ENCODE peak calls at places on chromosomes 6 and 20, in seven cellular contexts. V, P, Z, W, Q, Y and A are unnamed samples.

GRCh38 chr6:125356888-125357287 is 55.1 kb upstream of the HDDC2 start:
- DNase-seq in V (no peak), P (no peak), Z (no peak), W (no peak), Q (no peak), Y (no peak), A (no peak)

GRCh38 chr6:52538252-52538905 is 38.5 kb downstream of the TRAM2 start:
- DNase-seq in V (no peak), P (no peak), Z (no peak), W (no peak), Q (no peak), Y (no peak), A (no peak)

GRCh38 chr6:88725111-88725711 is 238.2 kb downstream of the RNGTT start:
- DNase-seq in V (no peak), P (no peak), Z (no peak), W (no peak), Q (no peak), Y (no peak), A (no peak)

GRCh38 chr20:59068534-59068933 is 25.9 kb upstream of the PRELID3B start:
- DNase-seq in V (no peak), P (no peak), Z (no peak), W (no peak), Q (no peak), Y (no peak), A (no peak)

GRCh38 chr6:52389264-52389625 is 27.3 kb downstream of the PAQR8 start:
- DNase-seq in V (no peak), P (no peak), Z (no peak), W (no peak), Q (no peak), Y (no peak), A (no peak)

GRCh38 chr20:32855387-32855786 is 3.3 kb upstream of the EFCAB8 start:
- DNase-seq in V (no peak), P (no peak), Z (no peak), W (no peak), Q (no peak), Y (no peak), A (no peak)

GRCh38 chr6:169097336-169098052 is 156.2 kb downstream of the THBS2 start:
- DNase-seq in V (no peak), P (peak), Z (no peak), W (no peak), Q (peak), Y (no peak), A (no peak)

GRCh38 chr20:37344506-37345338 is 1.2 kb upstream of the SRC start:
- DNase-seq in V (no peak), P (no peak), Z (peak), W (no peak), Q (no peak), Y (no peak), A (no peak)

GRCh38 chr20:14984768-14985622 is 647.6 kb upstream of the FLRT3 start:
- DNase-seq in V (no peak), P (peak), Z (no peak), W (no peak), Q (no peak), Y (no peak), A (no peak)

GRCh38 chr6:126657556-126658129 is 317.7 kb downstream of the CENPW start:
- DNase-seq in V (no peak), P (peak), Z (no peak), W (no peak), Q (no peak), Y (no peak), A (no peak)

GRCh38 chr6:111873178-111874029 is at the start of gene FYN:
- DNase-seq in V (peak), P (peak), Z (peak), W (peak), Q (peak), Y (peak), A (peak)

GRCh38 chr6:111874030-111874425 is 776 bp upstream of the FYN start:
- DNase-seq in V (no peak), P (no peak), Z (no peak), W (peak), Q (peak), Y (peak), A (no peak)

GRCh38 chr6:111871725-111872520 is 1.3 kb downstream of the FYN start:
- DNase-seq in V (peak), P (peak), Z (peak), W (no peak), Q (no peak), Y (peak), A (no peak)

GRCh38 chr6:111871207-111871606 is 2.0 kb downstream of the FYN start:
- DNase-seq in V (no peak), P (no peak), Z (no peak), W (no peak), Q (no peak), Y (peak), A (no peak)

GRCh38 chr6:111872521-111873177 is 603 bp downstream of the FYN start:
- DNase-seq in V (peak), P (peak), Z (peak), W (peak), Q (peak), Y (peak), A (peak)
- TF ChIP-seq CTCF in V (no peak), P (no peak), Z (no peak), W (no peak), Q (peak), Y (no peak), A (no peak)

DNA sequence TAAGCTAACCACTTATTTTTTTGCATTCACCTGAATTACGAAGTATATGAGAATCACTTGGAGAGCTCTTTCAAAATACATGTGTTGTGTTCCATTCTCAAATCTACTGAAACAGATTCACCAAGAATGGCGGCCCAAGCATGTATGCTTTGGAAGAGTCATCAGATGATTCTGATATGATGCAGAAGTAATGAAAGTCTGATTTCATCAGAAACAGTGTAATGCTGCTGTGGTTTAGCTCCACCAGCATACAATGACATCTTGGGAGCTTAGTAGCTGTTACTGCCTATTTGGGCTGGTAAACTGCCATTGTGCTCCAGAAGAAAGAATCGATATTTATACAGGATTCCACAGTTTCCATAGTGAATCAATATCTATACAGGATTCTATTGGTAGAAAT is 52.9 kb downstream of the UBR2 start:
- DNase-seq in V (no peak), P (peak), Z (no peak), W (no peak), Q (no peak), Y (no peak), A (no peak)
- TF ChIP-seq CTCF in V (no peak), P (no peak), Z (no peak), W (no peak), Q (no peak), Y (no peak), A (no peak)

DNA sequence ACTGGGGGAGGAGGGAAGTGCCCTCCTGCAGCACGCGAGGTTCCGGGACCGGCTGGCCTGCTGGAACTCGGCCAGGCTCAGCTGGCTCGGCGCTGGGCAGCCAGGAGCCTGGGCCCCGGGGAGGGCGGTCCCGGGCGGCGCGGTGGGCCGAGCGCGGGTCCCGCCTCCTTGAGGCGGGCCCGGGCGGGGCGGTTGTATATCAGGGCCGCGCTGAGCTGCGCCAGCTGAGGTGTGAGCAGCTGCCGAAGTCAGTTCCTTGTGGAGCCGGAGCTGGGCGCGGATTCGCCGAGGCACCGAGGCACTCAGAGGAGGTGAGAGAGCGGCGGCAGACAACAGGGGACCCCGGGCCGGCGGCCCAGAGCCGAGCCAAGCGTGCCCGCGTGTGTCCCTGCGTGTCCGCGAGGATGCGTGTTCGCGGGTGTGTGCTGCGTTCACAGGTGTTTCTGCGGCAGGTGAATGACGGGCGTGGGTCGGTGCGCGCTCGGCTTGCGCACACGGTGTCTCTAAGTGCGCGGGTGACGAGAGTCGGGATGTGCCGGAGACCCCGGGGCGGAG is at the start of gene CDKN1A:
- DNase-seq in V (peak), P (peak), Z (peak), W (peak), Q (peak), Y (peak), A (peak)
- TF ChIP-seq CTCF in V (no peak), P (no peak), Z (no peak), W (no peak), Q (peak), Y (no peak), A (no peak)

DNA sequence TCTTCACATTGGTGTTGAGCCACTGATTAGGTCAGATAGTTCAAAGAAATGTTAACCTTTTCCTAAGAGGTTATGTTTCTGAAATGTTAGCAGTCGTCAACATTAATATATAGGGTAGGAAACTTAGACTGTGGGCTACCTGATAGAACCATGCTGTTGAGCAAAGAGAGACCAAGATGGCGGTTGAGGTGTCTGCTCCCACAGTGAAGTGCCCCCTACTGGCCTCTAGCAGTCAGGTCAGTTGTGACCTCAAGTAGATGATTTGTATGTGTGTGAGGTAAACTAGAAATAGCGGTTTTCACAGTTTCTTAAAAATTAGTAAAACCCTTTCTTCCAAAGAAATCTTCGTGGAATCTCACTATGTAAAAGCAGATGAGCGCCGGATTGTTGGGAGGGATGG is 40.3 kb downstream of the MTHFD1L start:
- DNase-seq in V (no peak), P (no peak), Z (no peak), W (no peak), Q (no peak), Y (no peak), A (no peak)
- TF ChIP-seq CTCF in V (no peak), P (peak), Z (no peak), W (no peak), Q (no peak), Y (no peak), A (no peak)

GRCh38 chr20:955656-956055 is 39.5 kb upstream of the ANGPT4 start:
- DNase-seq in V (no peak), P (no peak), Z (no peak), W (no peak), Q (no peak), Y (no peak), A (no peak)

GRCh38 chr20:952196-952795 is 36.2 kb upstream of the ANGPT4 start:
- DNase-seq in V (no peak), P (no peak), Z (no peak), W (no peak), Q (no peak), Y (no peak), A (no peak)

GRCh38 chr20:955111-955510 is 39.0 kb upstream of the ANGPT4 start:
- DNase-seq in V (no peak), P (no peak), Z (peak), W (no peak), Q (no peak), Y (no peak), A (no peak)

GRCh38 chr20:951384-952169 is 35.4 kb upstream of the ANGPT4 start:
- DNase-seq in V (no peak), P (no peak), Z (no peak), W (no peak), Q (no peak), Y (no peak), A (no peak)

DNA sequence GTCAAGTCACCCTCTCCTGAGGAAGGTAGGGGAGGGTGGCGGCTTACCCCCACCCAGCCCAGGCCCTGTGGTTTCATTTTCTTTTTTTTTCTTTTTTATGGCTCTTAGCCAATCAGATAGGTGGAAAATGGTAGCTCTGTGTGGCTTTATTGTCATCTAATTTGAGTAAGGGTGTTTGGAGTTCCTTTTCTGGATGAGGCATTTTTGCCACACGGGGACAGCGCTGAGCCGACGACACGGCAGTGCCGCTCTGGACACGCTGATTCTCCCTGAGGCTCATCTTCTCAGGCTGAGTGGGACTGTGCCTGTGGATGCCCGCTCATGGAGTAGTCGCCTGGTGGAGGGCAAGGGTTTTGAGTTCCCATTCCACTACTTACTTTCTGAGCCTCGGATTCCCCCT is 37.6 kb upstream of the ANGPT4 start:
- DNase-seq in V (no peak), P (peak), Z (peak), W (no peak), Q (no peak), Y (no peak), A (no peak)
- TF ChIP-seq CTCF in V (peak), P (no peak), Z (no peak), W (no peak), Q (no peak), Y (peak), A (no peak)

GRCh38 chr6:151690303-151690702 is 117.2 kb upstream of the ESR1 start:
- DNase-seq in V (no peak), P (no peak), Z (no peak), W (no peak), Q (peak), Y (no peak), A (no peak)
- TF ChIP-seq CTCF in V (no peak), P (no peak), Z (no peak), W (peak), Q (no peak), Y (no peak), A (no peak)

GRCh38 chr6:63574554-63574900 is 2.2 kb downstream of the LOC128125822 start:
- DNase-seq in V (no peak), P (no peak), Z (no peak), W (no peak), Q (no peak), Y (no peak), A (no peak)
- TF ChIP-seq CTCF in V (no peak), P (no peak), Z (no peak), W (peak), Q (no peak), Y (no peak), A (no peak)

GRCh38 chr6:130870179-130870881 is 43.1 kb downstream of the SMLR1 start:
- DNase-seq in V (no peak), P (no peak), Z (no peak), W (no peak), Q (no peak), Y (no peak), A (no peak)
- TF ChIP-seq CTCF in V (no peak), P (no peak), Z (no peak), W (no peak), Q (no peak), Y (no peak), A (no peak)

DNA sequence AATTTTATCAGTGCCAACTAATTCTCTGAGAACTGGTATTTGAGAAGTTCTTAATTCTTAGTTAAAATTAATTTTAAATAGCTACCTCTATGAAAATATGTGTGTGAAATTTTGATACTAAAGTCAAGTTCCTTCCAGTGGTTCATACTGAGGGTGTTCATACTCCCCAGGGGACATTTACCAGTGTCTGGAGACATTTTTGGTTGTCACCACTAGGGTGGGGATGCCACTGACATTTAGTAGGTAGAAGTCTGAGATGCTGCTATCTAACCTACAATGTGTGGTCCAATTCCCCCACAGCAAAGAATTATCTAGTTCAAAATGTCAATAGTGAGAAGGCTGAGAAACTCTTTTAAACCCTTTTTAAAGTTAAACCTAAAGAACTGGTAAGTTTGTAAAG is 463.8 kb downstream of the ADGRB3 start:
- DNase-seq in V (no peak), P (no peak), Z (no peak), W (no peak), Q (no peak), Y (no peak), A (no peak)
- TF ChIP-seq CTCF in V (no peak), P (no peak), Z (no peak), W (no peak), Q (no peak), Y (no peak), A (no peak)

GRCh38 chr6:147774856-147775255 is 266.4 kb downstream of the SAMD5 start:
- DNase-seq in V (no peak), P (no peak), Z (no peak), W (no peak), Q (no peak), Y (no peak), A (no peak)
- TF ChIP-seq CTCF in V (no peak), P (no peak), Z (no peak), W (no peak), Q (no peak), Y (no peak), A (no peak)